ENCODE peak calls at places on chromosomes 4 and X, in four cellular contexts. One of them, this sample, is unnamed.

GRCh38 chrX:72408885-72409284 is 103.2 kb upstream of the CITED1 start:
- DNase-seq in HepG2: no peak
- DNase-seq in GM12878: peak
- DNase-seq in H1: no peak
- DNase-seq in this sample: no peak

GRCh38 chr4:3712112-3712805 is 53.9 kb upstream of the ADRA2C start:
- DNase-seq in HepG2: no peak
- DNase-seq in GM12878: no peak
- DNase-seq in H1: no peak
- DNase-seq in this sample: no peak

GRCh38 chr4:87985097-87985886 is 9.8 kb downstream of the SPP1 start:
- DNase-seq in HepG2: peak
- DNase-seq in GM12878: no peak
- DNase-seq in H1: peak
- DNase-seq in this sample: no peak

GRCh38 chr4:84258905-84259830 is 239.9 kb downstream of the NKX6-1 start:
- DNase-seq in HepG2: peak
- DNase-seq in GM12878: peak
- DNase-seq in H1: peak
- DNase-seq in this sample: peak

GRCh38 chrX:133580630-133581029 is 165.3 kb upstream of the GPC4 start:
- DNase-seq in HepG2: no peak
- DNase-seq in GM12878: no peak
- DNase-seq in H1: no peak
- DNase-seq in this sample: no peak

GRCh38 chrX:20452487-20452886 is 185.8 kb upstream of the RPS6KA3 start:
- DNase-seq in HepG2: no peak
- DNase-seq in GM12878: no peak
- DNase-seq in H1: no peak
- DNase-seq in this sample: no peak

GRCh38 chr4:3869661-3870566 is 103.7 kb downstream of the ADRA2C start:
- DNase-seq in HepG2: no peak
- DNase-seq in GM12878: no peak
- DNase-seq in H1: no peak
- DNase-seq in this sample: no peak

GRCh38 chrX:118943102-118943501 is 31.3 kb upstream of the LONRF3 start:
- DNase-seq in HepG2: no peak
- DNase-seq in GM12878: no peak
- DNase-seq in H1: no peak
- DNase-seq in this sample: peak

GRCh38 chrX:47174376-47174775 is 19.3 kb upstream of the UBA1 start:
- DNase-seq in HepG2: no peak
- DNase-seq in GM12878: no peak
- DNase-seq in H1: no peak
- DNase-seq in this sample: no peak

GRCh38 chrX:125384843-125385242 is 65.2 kb downstream of the TEX13C start:
- DNase-seq in HepG2: no peak
- DNase-seq in GM12878: no peak
- DNase-seq in H1: no peak
- DNase-seq in this sample: no peak

GRCh38 chr4:74317616-74318256 is 9.5 kb downstream of the EPGN start:
- DNase-seq in HepG2: no peak
- DNase-seq in GM12878: no peak
- DNase-seq in H1: no peak
- DNase-seq in this sample: no peak

DNA sequence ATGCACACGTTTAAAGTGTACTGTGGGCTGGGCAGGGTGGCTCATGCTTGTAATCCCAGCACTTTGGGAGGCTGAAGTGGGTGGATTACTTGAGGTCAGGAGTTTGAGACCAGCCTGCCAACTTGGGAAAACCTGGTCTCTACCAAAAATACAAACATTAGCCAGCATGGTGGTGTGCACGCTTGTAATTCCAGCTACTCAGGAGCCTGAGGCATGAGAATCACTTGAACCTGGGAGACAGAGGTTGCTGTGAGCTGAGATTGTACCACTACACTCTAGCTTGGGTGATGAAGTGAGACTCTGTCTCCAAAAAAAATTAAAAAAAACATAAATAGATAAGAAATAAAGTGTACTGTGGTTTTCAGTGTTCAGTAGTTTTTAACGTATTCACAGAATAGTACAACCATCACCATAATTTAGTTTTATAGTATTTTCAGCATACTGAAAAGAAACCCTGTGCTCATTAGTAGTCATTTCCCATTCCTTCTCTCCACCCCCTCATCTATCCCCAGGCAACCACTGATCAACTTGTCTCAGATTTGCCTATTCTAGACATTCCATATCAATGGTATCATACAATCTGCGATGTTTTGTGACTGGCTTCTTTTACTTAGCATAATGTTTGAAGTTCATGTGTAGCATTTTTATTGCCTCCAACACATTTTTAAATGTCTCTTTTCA is 19.1 kb downstream of the SLAIN2 start:
- DNase-seq in HepG2: no peak
- DNase-seq in GM12878: no peak
- DNase-seq in H1: no peak
- DNase-seq in this sample: no peak
- TF ChIP-seq SRF in HepG2: no peak
- TF ChIP-seq SRF in GM12878: no peak
- TF ChIP-seq SRF in H1: no peak
- TF ChIP-seq SRF in this sample: no peak

GRCh38 chrX:39175418-39176057 is 374.3 kb downstream of the MID1IP1 start:
- DNase-seq in HepG2: no peak
- DNase-seq in GM12878: no peak
- DNase-seq in H1: no peak
- DNase-seq in this sample: no peak
- TF ChIP-seq CHD2 in HepG2: no peak
- TF ChIP-seq CHD2 in GM12878: no peak
- TF ChIP-seq CHD2 in H1: no peak
- TF ChIP-seq CHD2 in this sample: no peak

GRCh38 chr4:70839537-70840093 is at the start of gene GRSF1:
- DNase-seq in HepG2: peak
- DNase-seq in GM12878: peak
- DNase-seq in H1: peak
- DNase-seq in this sample: peak

GRCh38 chr4:70838972-70839536 is 636 bp downstream of the GRSF1 start:
- DNase-seq in HepG2: peak
- DNase-seq in GM12878: no peak
- DNase-seq in H1: peak
- DNase-seq in this sample: peak

GRCh38 chr4:70841951-70842350 is 2.3 kb upstream of the GRSF1 start:
- DNase-seq in HepG2: no peak
- DNase-seq in GM12878: no peak
- DNase-seq in H1: no peak
- DNase-seq in this sample: no peak

GRCh38 chr4:70836081-70836480 is 3.6 kb downstream of the GRSF1 start:
- DNase-seq in HepG2: no peak
- DNase-seq in GM12878: no peak
- DNase-seq in H1: no peak
- DNase-seq in this sample: no peak

GRCh38 chr4:70838400-70838971 is 1.2 kb downstream of the GRSF1 start:
- DNase-seq in HepG2: no peak
- DNase-seq in GM12878: no peak
- DNase-seq in H1: no peak
- DNase-seq in this sample: no peak
- TF ChIP-seq SRF in HepG2: no peak
- TF ChIP-seq SRF in GM12878: no peak
- TF ChIP-seq SRF in H1: no peak
- TF ChIP-seq SRF in this sample: no peak

GRCh38 chr4:154551872-154552686 is 1.9 kb upstream of the PLRG1 start:
- DNase-seq in HepG2: peak
- DNase-seq in GM12878: peak
- DNase-seq in H1: peak
- DNase-seq in this sample: peak

GRCh38 chr4:154545689-154546088 is 4.5 kb downstream of the PLRG1 start:
- DNase-seq in HepG2: no peak
- DNase-seq in GM12878: no peak
- DNase-seq in H1: no peak
- DNase-seq in this sample: no peak

GRCh38 chr4:154549894-154550790 is at the start of gene PLRG1:
- DNase-seq in HepG2: peak
- DNase-seq in GM12878: peak
- DNase-seq in H1: peak
- DNase-seq in this sample: peak
- TF ChIP-seq CHD2 in HepG2: no peak
- TF ChIP-seq CHD2 in GM12878: no peak
- TF ChIP-seq CHD2 in H1: no peak
- TF ChIP-seq CHD2 in this sample: no peak

GRCh38 chrX:39874202-39874816 is 223.4 kb downstream of the BCOR start:
- DNase-seq in HepG2: no peak
- DNase-seq in GM12878: peak
- DNase-seq in H1: no peak
- DNase-seq in this sample: no peak
- TF ChIP-seq SRF in HepG2: no peak
- TF ChIP-seq SRF in GM12878: no peak
- TF ChIP-seq SRF in H1: no peak
- TF ChIP-seq SRF in this sample: no peak

This sample was measured in K562.